ENCODE peak calls at places on chromosome 5, in five cellular contexts. N, B, A, T and S are unnamed samples.
A peak's percentile ranks its signal among the peaks of the same experiment; 100 is the strongest.

GRCh38 chr5:1411099-1411498 is 34.1 kb downstream of the SLC6A3 start:
- DNase-seq in N (no peak), A (no peak), B (no peak), T (no peak), S (peak; percentile 4)

GRCh38 chr5:146233441-146233840 is 30.0 kb downstream of the RBM27 start:
- DNase-seq in A (no peak), T (no peak), N (no peak), B (peak; percentile 47), S (no peak)

GRCh38 chr5:79025054-79025465 is 40.0 kb upstream of the ARSB start:
- DNase-seq in B (peak; percentile 54), A (no peak), N (no peak), T (peak; percentile 72), S (peak; percentile 76)

GRCh38 chr5:60024104-60024503 is 130.6 kb upstream of the PDE4D start:
- DNase-seq in A (no peak), T (no peak), B (no peak), N (no peak), S (no peak)

GRCh38 chr5:144979516-144980264 is 809.0 kb downstream of the KCTD16 start:
- DNase-seq in B (no peak), T (no peak), A (no peak), N (no peak), S (no peak)

GRCh38 chr5:140549237-140550144 is 2.0 kb downstream of the EIF4EBP3 start:
- DNase-seq in A (no peak), T (peak; percentile 41), B (peak; percentile 66), N (peak; percentile 88), S (peak; percentile 46)

GRCh38 chr5:69491838-69492390 is 676 bp upstream of the OCLN start:
- DNase-seq in A (no peak), T (no peak), B (no peak), N (no peak), S (no peak)

GRCh38 chr5:60674251-60674650 is 25.7 kb downstream of the DEPDC1B start:
- DNase-seq in N (no peak), B (no peak), A (no peak), T (no peak), S (no peak)

GRCh38 chr5:56340196-56340980 is 107.3 kb upstream of the ANKRD55 start:
- DNase-seq in N (no peak), A (no peak), T (peak; percentile 63), B (no peak), S (no peak)

GRCh38 chr5:131994090-131994489 is 17.4 kb downstream of the ACSL6 start:
- DNase-seq in A (no peak), T (no peak), B (no peak), N (no peak), S (no peak)

GRCh38 chr5:56264417-56265025 is 31.4 kb upstream of the ANKRD55 start:
- DNase-seq in B (no peak), T (peak; percentile 54), N (no peak), A (peak; percentile 36), S (no peak)

GRCh38 chr5:153461341-153461740 is 29.1 kb upstream of the GRIA1 start:
- DNase-seq in B (no peak), T (no peak), N (no peak), A (no peak), S (no peak)

GRCh38 chr5:56316302-56316994 is 83.3 kb upstream of the ANKRD55 start:
- DNase-seq in A (no peak), T (no peak), B (no peak), N (no peak), S (no peak)

GRCh38 chr5:113115956-113116355 is 139.4 kb downstream of the DCP2 start:
- DNase-seq in A (no peak), N (no peak), T (no peak), B (no peak), S (no peak)

GRCh38 chr5:79499640-79500273 is 14.2 kb downstream of the HOMER1 start:
- DNase-seq in B (no peak), N (no peak), A (no peak), T (no peak), S (no peak)

GRCh38 chr5:145991044-145991575 is 54.7 kb downstream of the SH3RF2 start:
- DNase-seq in B (no peak), A (no peak), N (no peak), T (peak; percentile 68), S (no peak)

GRCh38 chr5:73897886-73898285 is 271.9 kb downstream of the ARHGEF28 start:
- DNase-seq in N (no peak), A (no peak), B (peak; percentile 79), T (no peak), S (no peak)

GRCh38 chr5:4674176-4674575 is 466.0 kb upstream of the ADAMTS16 start:
- DNase-seq in T (no peak), B (no peak), N (no peak), A (no peak), S (no peak)

GRCh38 chr5:61599370-61600140 is 267.5 kb downstream of the ZSWIM6 start:
- DNase-seq in N (no peak), T (peak; percentile 20), A (no peak), B (no peak), S (no peak)

GRCh38 chr5:109246841-109247592 is 162.8 kb downstream of the PJA2 start:
- DNase-seq in A (no peak), T (no peak), N (no peak), B (no peak), S (no peak)

GRCh38 chr5:6634327-6634713 is 1.1 kb downstream of the SRD5A1 start:
- DNase-seq in A (no peak), T (no peak), B (no peak), N (no peak), S (no peak)

GRCh38 chr5:5587474-5587873 is 165.0 kb downstream of the ICE1 start:
- DNase-seq in N (no peak), A (no peak), B (no peak), T (no peak), S (no peak)

GRCh38 chr5:42879267-42879666 is 67.6 kb upstream of the SELENOP start:
- DNase-seq in A (no peak), T (no peak), N (no peak), B (no peak), S (no peak)

GRCh38 chr5:73777192-73777591 is 151.2 kb downstream of the ARHGEF28 start:
- DNase-seq in T (peak; percentile 37), B (no peak), A (no peak), N (no peak), S (no peak)

GRCh38 chr5:149113669-149114068 is 27.6 kb upstream of the ABLIM3 start:
- DNase-seq in T (peak; percentile 84), N (no peak), B (no peak), A (no peak), S (no peak)

GRCh38 chr5:61673007-61673735 is 341.1 kb downstream of the ZSWIM6 start:
- DNase-seq in T (peak; percentile 41), N (no peak), B (no peak), A (no peak), S (no peak)

GRCh38 chr5:156800982-156801381 is 49.1 kb upstream of the PPP1R2B start:
- DNase-seq in T (no peak), B (no peak), N (no peak), A (no peak), S (no peak)

GRCh38 chr5:32476891-32477290 is 32.4 kb upstream of the ZFR start:
- DNase-seq in N (no peak), T (no peak), B (no peak), A (no peak), S (no peak)

GRCh38 chr5:134549714-134550113 is 24.2 kb downstream of the JADE2 start:
- DNase-seq in T (peak; percentile 84), N (no peak), A (peak; percentile 2), B (no peak), S (no peak)

GRCh38 chr5:35773936-35774335 is 82.8 kb upstream of the IL7R start:
- DNase-seq in B (no peak), T (peak; percentile 64), N (no peak), A (peak; percentile 61), S (no peak)

GRCh38 chr5:156149203-156149602 is 177.8 kb upstream of the SGCD start:
- DNase-seq in A (no peak), N (no peak), B (no peak), T (peak; percentile 58), S (no peak)

GRCh38 chr5:149285153-149285552 is 13.5 kb downstream of the AFAP1L1 start:
- DNase-seq in A (no peak), B (no peak), N (no peak), T (no peak), S (no peak)

GRCh38 chr5:14842117-14842516 is 29.5 kb downstream of the ANKH start:
- DNase-seq in T (no peak), B (no peak), N (no peak), A (no peak), S (no peak)

GRCh38 chr5:107544476-107544875 is 126.3 kb downstream of the EFNA5 start:
- DNase-seq in A (no peak), T (no peak), N (no peak), B (no peak), S (no peak)

GRCh38 chr5:107543868-107544267 is 126.9 kb downstream of the EFNA5 start:
- DNase-seq in N (no peak), T (no peak), B (no peak), A (no peak), S (no peak)

GRCh38 chr5:107541400-107541799 is 129.3 kb downstream of the EFNA5 start:
- DNase-seq in A (no peak), N (no peak), B (no peak), T (no peak), S (no peak)

GRCh38 chr5:107542831-107543231 is 127.9 kb downstream of the EFNA5 start:
- DNase-seq in N (no peak), B (peak; percentile 87), A (no peak), T (peak; percentile 40), S (peak; percentile 72)

GRCh38 chr5:107542428-107542827 is 128.3 kb downstream of the EFNA5 start:
- DNase-seq in N (no peak), A (no peak), B (peak; percentile 88), T (peak; percentile 64), S (peak; percentile 81)
- H3K4me3 ChIP-seq in N (no peak overlapping the region), A (no peak overlapping the region), B (no peak overlapping the region), T (no peak overlapping the region), S (no peak overlapping the region)

GRCh38 chr5:151078490-151079262 is 2.2 kb downstream of the TNIP1 start:
- DNase-seq in N (no peak), B (no peak), A (peak; percentile 91), T (no peak), S (no peak)
- H3K4me3 ChIP-seq in N (no peak overlapping the region), B (no peak overlapping the region), A (peak overlapping the region; percentile 61), T (no peak overlapping the region), S (no peak overlapping the region)

GRCh38 chr5:115457574-115457973 is 87.0 kb downstream of the FEM1C start:
- DNase-seq in A (no peak), B (no peak), N (no peak), T (no peak), S (no peak)
- H3K4me3 ChIP-seq in A (no peak overlapping the region), B (no peak overlapping the region), N (no peak overlapping the region), T (no peak overlapping the region), S (no peak overlapping the region)

DNA sequence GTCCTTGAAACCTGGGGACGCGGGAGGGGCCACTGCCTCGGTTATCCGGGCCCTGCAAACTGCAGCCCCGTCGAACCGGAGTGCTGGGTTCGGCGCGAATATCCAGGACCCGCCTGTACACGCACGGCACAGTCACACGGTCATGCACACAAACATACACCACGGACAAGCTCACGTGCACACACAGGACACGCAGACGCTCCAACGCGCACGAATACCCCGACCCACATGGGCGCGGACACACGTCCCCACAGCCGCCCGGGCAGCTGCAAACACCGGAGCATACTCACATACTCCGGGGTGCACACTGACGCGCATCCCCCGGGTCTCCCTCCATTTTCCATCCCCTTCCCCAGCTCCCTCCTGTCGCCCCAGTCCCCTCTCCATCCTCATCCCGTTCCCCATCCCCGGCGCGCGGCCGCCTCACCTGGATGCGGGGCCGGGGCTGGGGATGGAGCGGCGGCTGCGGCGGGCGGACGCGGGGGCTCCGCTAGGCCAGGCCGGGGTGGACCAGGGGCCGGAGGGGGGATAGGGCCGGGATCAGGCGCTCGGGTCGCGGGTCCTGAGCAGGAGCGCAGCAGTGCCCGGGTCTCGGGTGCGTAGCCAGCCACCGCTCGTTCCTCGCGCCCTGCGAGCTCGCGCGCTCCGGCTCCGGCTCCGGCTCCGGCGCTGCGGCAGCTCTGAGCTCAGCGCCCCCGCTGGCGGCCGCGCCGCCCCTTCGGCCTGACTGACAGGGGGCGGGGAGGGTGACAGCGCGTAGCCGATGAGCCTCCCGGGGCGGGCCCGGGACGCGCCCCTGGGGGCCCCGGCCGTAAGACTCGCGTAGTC is at the start of the genes EIF4E1B and SNCB:
- DNase-seq in T (no peak), B (no peak), N (no peak), A (no peak), S (no peak)
- H3K4me3 ChIP-seq in T (peak within 1 kb of the TSS; percentile 26), B (peak within 1 kb of the TSS; percentile 40), N (no peak within 1 kb of the TSS), A (peak within 1 kb of the TSS; percentile 19), S (no peak within 1 kb of the TSS)